ENCODE peak calls at places on chromosomes 2 and 18, in eight cellular contexts. Y is CD4-positive, alpha-beta T cell; Q is PC-3; O is spleen; H is AG04449; A is dorsolateral prefrontal cortex; Z is WTC11; V is fibroblast of pulmonary artery. D is an unnamed sample.

GRCh38 chr2:179715196-179715595 is 146.2 kb downstream of the ZNF385B start:
- DNase-seq in Y (no peak), Q (peak), O (no peak), H (no peak), A (no peak), Z (no peak), V (no peak), D (no peak)

GRCh38 chr2:60960706-60961105 is 56.8 kb upstream of the PEX13 start:
- DNase-seq in Y (no peak), Q (no peak), O (no peak), H (no peak), A (no peak), Z (no peak), V (no peak), D (no peak)

GRCh38 chr2:151251012-151251411 is 10.7 kb downstream of the RBM43 start:
- DNase-seq in Y (no peak), Q (no peak), O (no peak), H (peak), A (no peak), Z (no peak), V (peak), D (peak)

GRCh38 chr2:129888896-129889295 is 90.6 kb upstream of the RAB6C start:
- DNase-seq in Y (no peak), Q (no peak), O (peak), H (peak), A (no peak), Z (no peak), V (peak), D (peak)

GRCh38 chr2:84858123-84858522 is 22.8 kb downstream of the TRABD2A start:
- DNase-seq in Y (no peak), Q (no peak), O (no peak), H (no peak), A (no peak), Z (peak), V (no peak), D (no peak)

GRCh38 chr2:85390941-85391669 is 19.1 kb downstream of the CAPG start:
- DNase-seq in Y (peak), Q (peak), O (peak), H (no peak), A (peak), Z (peak), V (peak), D (peak)

GRCh38 chr18:10995576-10995975 is 153.8 kb downstream of the PIEZO2 start:
- DNase-seq in Y (no peak), Q (no peak), O (no peak), H (no peak), A (no peak), Z (no peak), V (no peak), D (no peak)

GRCh38 chr2:118865106-118865505 is 17.7 kb upstream of the EN1 start:
- DNase-seq in Y (no peak), Q (peak), O (no peak), H (no peak), A (no peak), Z (peak), V (peak), D (peak)

GRCh38 chr18:8760984-8761383 is 55.6 kb downstream of the MTCL1 start:
- DNase-seq in Y (no peak), Q (no peak), O (no peak), H (no peak), A (no peak), Z (no peak), V (no peak), D (no peak)

GRCh38 chr2:150479075-150479915 is 8.2 kb downstream of the RND3 start:
- DNase-seq in Y (no peak), Q (peak), O (no peak), H (no peak), A (no peak), Z (no peak), V (no peak), D (peak)

GRCh38 chr2:195633974-195634373 is 23.1 kb upstream of the SLC39A10 start:
- DNase-seq in Y (no peak), Q (no peak), O (no peak), H (no peak), A (no peak), Z (no peak), V (no peak), D (no peak)

GRCh38 chr2:73995810-73996209 is 11.1 kb downstream of the TET3 start:
- DNase-seq in Y (no peak), Q (no peak), O (no peak), H (no peak), A (no peak), Z (no peak), V (no peak), D (no peak)

GRCh38 chr2:119225084-119225864 is 1.6 kb downstream of the STEAP3 start:
- DNase-seq in Y (no peak), Q (peak), O (no peak), H (no peak), A (no peak), Z (no peak), V (no peak), D (no peak)

DNA sequence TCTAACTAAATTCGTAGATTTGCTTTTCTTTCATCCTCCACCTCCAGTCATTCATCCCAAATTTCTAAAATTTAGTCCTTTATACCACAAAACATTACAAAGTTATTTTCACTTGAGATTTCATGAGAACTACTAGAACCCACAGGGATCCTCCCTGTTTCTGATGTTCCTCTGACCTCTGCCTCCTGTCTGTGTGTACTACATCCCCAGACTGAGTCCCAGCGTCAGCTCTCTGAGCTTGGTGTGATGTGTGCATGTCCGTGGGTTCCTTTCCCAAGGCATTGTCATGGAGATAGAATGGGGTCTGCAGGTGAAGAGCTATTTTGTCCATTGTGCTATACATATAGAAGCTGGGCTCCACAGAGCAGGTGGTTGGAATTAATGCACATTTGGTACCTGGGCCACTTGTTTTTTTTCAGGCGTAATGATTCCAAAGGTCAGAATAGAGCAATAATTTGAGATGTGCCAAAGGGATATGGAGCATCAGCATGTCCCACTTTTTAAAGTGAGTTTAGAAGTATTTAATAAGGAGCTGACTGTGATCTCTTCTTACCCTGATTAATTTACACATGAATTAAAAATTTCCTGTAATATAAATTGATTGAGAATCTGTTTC is 151.2 kb upstream of the BOD1L2 start:
- DNase-seq in Y (no peak), Q (no peak), O (no peak), H (no peak), A (no peak), Z (no peak), V (no peak), D (no peak)
- TF ChIP-seq CTCF in Y (no peak), Q (peak), O (no peak), H (no peak), A (peak), Z (no peak), V (no peak), D (no peak)

DNA sequence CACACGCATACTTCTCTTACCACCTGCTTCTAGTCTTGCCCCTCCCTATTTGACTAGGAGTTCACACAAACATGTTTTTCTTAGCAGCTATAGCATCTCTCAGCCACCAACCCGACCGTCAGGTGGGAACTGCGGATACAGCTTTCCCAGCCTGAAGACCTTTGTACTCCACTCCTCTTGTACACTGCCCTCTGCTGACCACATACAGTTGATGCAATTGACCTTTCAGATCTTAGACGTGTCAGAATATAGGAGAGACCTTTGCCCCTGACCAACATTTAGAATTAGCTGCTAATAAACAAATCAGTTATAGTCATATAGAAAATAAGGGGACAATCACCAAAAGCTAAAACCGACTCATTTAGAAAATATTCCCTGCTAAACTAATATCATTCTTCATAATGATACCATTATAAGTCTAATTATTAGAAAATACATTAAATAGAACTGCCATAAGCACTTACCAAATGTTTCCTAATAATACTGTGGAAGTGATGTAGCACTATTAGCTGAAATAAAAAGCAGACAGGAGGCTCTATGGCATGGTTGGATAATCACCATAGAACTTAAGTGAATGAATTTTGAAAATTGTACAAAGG is 208.4 kb downstream of the RAD51AP2 start:
- DNase-seq in Y (no peak), Q (peak), O (no peak), H (no peak), A (no peak), Z (peak), V (peak), D (peak)
- TF ChIP-seq CTCF in Y (no peak), Q (peak), O (no peak), H (peak), A (peak), Z (peak), V (peak), D (peak)

GRCh38 chr18:79396431-79397287 is 929 bp downstream of the NFATC1 start:
- DNase-seq in Y (peak), Q (peak), O (peak), H (no peak), A (no peak), Z (peak), V (peak), D (peak)
- TF ChIP-seq CTCF in Y (peak), Q (no peak), O (no peak), H (peak), A (no peak), Z (no peak), V (no peak), D (no peak)

GRCh38 chr2:134976074-134976702 is 57.6 kb downstream of the CCNT2 start:
- DNase-seq in Y (no peak), Q (no peak), O (no peak), H (no peak), A (no peak), Z (no peak), V (peak), D (no peak)

GRCh38 chr2:134975281-134976009 is 56.8 kb downstream of the CCNT2 start:
- DNase-seq in Y (no peak), Q (no peak), O (no peak), H (no peak), A (no peak), Z (no peak), V (no peak), D (no peak)

GRCh38 chr2:134979203-134979602 is 60.6 kb downstream of the CCNT2 start:
- DNase-seq in Y (no peak), Q (no peak), O (no peak), H (no peak), A (no peak), Z (no peak), V (no peak), D (no peak)

GRCh38 chr2:134973241-134974146 is 54.9 kb downstream of the CCNT2 start:
- DNase-seq in Y (no peak), Q (no peak), O (no peak), H (no peak), A (no peak), Z (no peak), V (no peak), D (no peak)
- TF ChIP-seq CTCF in Y (no peak), Q (no peak), O (no peak), H (no peak), A (no peak), Z (no peak), V (no peak), D (no peak)

DNA sequence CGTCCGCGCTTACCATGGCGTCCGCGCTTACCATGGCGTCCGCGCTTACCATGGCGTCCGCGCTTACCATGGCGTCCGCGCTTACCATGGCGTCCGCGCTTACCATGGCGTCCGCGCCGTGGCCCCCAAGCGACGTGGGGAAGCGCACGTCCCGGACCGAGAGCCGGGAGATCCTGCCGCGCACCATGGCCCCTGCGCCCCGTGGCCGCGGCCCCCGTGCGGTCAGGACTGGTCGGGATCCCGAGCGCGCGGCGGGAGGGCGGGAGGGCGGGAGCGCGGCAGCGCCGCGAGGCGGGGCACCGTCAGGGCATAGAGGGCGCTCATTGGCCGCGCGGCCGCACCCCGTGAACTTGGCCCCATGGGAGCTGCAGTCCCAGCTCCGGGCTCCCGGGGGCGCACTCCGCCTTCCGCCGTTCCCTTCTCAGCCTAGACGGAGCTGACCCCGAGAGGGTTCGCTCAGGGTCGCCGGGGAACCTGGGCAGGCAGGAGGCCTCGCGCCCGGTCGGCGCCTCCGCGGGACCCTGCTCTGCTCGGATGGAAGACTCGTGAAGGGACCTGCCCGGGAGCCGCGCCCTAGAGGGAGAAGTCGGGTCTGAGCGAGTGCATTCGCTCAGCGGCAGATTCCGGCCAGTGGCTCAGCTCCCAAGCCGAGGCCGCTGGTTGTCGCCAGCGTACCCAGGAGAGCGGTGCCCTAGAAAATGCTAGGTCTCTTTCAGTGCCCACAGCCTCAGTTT is at the start of gene ENOSF1:
- DNase-seq in Y (peak), Q (peak), O (peak), H (no peak), A (no peak), Z (peak), V (peak), D (peak)
- TF ChIP-seq CTCF in Y (peak), Q (peak), O (peak), H (peak), A (peak), Z (peak), V (peak), D (peak)

D was measured in cardiac fibroblast.